ENCODE peak calls at places on chromosomes 13 and 19, in four cellular contexts. R, X, B and Q are unnamed samples.

GRCh38 chr19:33005440-33005839 is 33.4 kb downstream of the FAAP24 start:
- DNase-seq in R (no peak), B (no peak), X (no peak), Q (no peak)

GRCh38 chr13:95168191-95168590 is 133.1 kb downstream of the ABCC4 start:
- DNase-seq in B (no peak), R (no peak), X (no peak), Q (no peak)

GRCh38 chr19:22602631-22603272 is 31.4 kb upstream of the ZNF492 start:
- DNase-seq in X (no peak), R (no peak), B (no peak), Q (no peak)

GRCh38 chr13:110425444-110425780 is 118.3 kb downstream of the COL4A2 start:
- DNase-seq in X (peak), B (no peak), R (no peak), Q (peak)

GRCh38 chr19:34588249-34588648 is 88.7 kb downstream of the SCGB2B2 start:
- DNase-seq in X (no peak), R (no peak), B (no peak), Q (no peak)

GRCh38 chr13:25172303-25172630 is 179 bp upstream of the AMER2 start:
- DNase-seq in X (no peak), B (no peak), R (no peak), Q (no peak)

GRCh38 chr19:15463865-15464371 is 426 bp downstream of the RASAL3 start:
- DNase-seq in R (no peak), B (no peak), X (no peak), Q (no peak)

GRCh38 chr13:42394361-42395065 is 122.6 kb downstream of the AKAP11 start:
- DNase-seq in B (no peak), R (no peak), X (no peak), Q (no peak)

GRCh38 chr13:42876810-42877550 is 95.6 kb downstream of the FAM216B start:
- DNase-seq in B (no peak), R (no peak), X (peak), Q (no peak)

GRCh38 chr13:98823442-98823841 is 71.0 kb upstream of the SLC15A1 start:
- DNase-seq in R (no peak), X (no peak), B (no peak), Q (no peak)

GRCh38 chr19:43478323-43478722 is 12.9 kb upstream of the LYPD3 start:
- DNase-seq in R (no peak), X (no peak), B (no peak), Q (no peak)

GRCh38 chr13:31476753-31477152 is 262.6 kb upstream of the RXFP2 start:
- DNase-seq in X (no peak), R (no peak), B (peak), Q (peak)

DNA sequence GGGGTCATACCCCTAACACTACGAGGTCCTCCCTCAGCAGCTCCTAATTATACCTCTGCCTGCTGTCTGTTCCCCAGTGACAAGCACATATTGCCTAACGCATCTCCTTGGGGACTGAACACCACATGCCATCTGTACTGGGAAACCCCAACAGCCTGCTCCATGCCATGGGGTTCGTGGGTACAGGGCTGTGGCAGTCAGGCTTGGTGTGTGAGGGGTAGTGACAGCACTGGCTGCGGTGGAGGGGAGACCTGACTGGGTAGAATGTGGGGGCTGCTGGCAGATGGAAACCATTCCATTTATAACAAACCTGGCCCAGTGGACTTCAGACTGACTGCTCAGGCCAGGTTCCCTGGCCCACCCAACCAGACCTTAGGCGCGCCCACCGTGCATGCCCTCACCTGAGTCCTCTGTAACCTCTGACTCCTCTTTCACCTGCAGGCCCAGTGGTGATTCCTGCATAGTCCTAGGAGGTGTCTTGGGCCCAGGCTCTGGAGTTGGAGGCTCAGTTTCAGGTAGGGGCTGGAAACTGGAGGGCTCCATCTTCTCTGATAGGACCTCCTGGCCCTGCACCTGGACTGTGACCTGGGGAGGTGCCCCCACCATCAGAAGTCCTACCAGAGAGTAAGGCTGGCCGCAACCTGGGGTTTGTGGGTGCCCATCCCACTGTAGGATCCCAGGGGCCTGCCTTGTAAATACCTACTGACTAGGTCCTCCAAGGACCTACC is 3.0 kb downstream of the MZF1 start:
- DNase-seq in X (no peak), B (no peak), R (no peak), Q (no peak)
- TF ChIP-seq BHLHE40 in X (no peak), B (no peak), R (no peak), Q (no peak)

GRCh38 chr19:12065100-12065538 is 588 bp downstream of the ZNF844 start:
- DNase-seq in X (peak), B (no peak), R (no peak), Q (no peak)
- TF ChIP-seq BHLHE40 in X (no peak), B (no peak), R (no peak), Q (no peak)

DNA sequence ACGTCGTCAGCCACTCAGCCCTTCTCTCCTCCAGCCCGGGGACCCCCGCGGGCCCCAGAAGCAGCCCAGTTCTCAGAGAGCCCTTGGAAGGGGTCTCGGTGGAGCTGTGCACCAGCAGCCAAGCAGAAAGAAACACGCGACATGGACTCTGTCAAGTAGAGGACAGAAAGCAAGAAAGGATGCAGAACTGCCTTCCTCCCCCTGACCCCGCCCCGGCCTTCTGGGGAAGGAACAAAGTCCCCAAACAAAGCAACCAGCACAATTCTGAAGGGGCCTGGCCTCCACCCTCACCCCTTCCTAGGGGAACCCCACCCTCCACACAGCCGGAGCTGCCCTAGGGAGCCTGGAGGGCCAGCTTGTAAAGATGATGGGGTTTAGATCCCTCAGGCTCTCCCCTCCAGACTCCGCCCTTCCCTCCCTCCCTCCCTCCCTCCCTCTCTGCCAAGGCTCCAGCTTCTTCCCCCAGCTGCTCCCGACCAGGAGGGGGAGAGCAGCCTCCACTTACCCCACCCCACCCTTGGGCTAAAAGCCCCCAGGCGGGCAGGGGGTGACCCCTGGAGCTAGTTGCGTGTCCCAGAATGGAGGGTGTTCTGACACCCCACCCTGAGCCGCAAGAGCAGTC is 7.8 kb downstream of the LYL1 start:
- DNase-seq in R (no peak), X (no peak), B (no peak), Q (no peak)
- TF ChIP-seq BHLHE40 in R (no peak), X (no peak), B (no peak), Q (no peak)

DNA sequence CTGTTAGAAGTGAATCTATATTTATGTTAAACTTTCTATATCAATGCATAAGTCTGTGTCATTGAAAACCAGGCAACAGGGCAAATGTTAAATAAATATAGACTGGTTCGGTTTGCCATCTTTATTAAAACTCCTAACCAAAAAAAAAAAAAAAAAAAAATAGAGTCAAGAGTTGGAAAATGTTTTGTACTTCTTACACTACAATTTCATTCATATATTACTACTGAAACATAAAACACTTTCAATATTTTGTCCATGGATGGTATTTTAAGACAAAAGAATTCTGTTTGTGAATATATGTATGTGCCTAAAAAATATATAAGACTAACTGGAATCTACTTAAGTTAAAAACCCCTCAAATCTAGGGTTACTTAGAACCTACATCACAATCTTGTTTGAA is 5.2 kb downstream of the DACH1 start:
- DNase-seq in B (no peak), X (no peak), R (no peak), Q (no peak)
- TF ChIP-seq BHLHE40 in B (no peak), X (no peak), R (no peak), Q (no peak)

GRCh38 chr13:20441879-20442278 is 83.8 kb downstream of the CRYL1 start:
- DNase-seq in B (no peak), R (no peak), X (peak), Q (no peak)
- TF ChIP-seq BHLHE40 in B (no peak), R (no peak), X (no peak), Q (no peak)

DNA sequence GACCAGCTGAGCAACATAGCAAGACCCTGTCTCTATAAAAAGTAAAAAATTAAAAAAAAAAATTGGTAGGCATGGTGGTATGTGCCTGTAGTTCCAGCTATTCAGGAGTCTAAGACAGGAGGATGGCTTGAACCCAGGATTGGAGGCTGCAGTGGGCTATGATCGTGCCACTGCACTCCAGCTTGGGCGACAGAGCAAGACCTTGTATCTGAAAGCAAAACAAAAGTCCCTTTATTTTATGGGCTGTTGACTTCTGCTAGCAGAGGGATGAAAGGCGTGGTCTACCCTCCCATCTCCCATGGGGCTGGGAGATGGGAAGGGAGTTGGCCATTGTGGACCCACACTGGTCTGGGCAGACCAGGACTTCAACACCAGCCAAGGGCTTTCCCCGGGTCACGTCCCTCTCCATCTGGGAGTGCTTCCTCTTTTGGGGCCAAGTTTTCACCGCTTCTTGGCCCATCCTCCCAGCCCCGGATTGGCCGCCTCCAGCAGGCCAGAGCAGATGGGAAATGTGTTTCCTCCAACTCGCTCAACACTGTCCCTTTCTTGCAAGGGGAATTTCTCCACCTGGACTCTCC is 2.2 kb upstream of the TNFSF9 start:
- DNase-seq in B (no peak), X (no peak), R (peak), Q (no peak)
- TF ChIP-seq BHLHE40 in B (no peak), X (no peak), R (no peak), Q (no peak)

DNA sequence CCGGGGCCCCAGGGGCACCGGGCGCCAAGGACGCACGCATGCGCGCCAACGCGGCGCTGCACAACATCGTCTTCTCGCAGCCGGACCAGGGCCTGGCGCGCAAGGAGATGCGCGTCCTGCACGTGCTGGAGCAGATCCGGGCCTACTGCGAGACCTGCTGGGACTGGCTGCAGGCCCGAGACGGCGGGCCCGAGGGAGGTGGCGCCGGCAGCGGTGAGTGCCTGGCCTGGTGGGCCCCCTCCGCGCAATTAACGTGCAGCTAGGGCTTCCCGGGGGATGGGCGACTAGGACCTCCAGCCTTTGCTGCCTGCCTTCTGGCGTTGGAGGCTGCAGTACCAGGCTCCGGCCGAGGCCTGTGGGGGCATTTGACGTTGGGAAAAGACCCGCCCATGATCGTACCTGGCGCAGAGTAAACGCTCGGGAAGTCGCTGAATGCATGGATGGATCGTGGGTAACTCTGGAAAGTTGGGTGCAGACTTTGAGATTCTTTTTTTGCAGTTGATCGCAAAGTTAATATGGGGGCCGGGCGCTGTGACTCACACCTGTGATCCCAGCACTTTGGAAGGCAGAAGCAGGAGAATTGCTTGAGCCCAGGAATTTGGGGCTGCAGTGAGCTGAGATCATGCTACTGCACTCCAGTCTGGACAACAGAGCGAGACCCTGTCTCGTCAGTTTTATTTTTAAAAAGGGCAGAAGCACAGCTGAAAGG is 7.3 kb downstream of the APC2 start:
- DNase-seq in B (no peak), R (no peak), X (no peak), Q (no peak)
- TF ChIP-seq BHLHE40 in B (no peak), R (peak), X (peak), Q (no peak)

DNA sequence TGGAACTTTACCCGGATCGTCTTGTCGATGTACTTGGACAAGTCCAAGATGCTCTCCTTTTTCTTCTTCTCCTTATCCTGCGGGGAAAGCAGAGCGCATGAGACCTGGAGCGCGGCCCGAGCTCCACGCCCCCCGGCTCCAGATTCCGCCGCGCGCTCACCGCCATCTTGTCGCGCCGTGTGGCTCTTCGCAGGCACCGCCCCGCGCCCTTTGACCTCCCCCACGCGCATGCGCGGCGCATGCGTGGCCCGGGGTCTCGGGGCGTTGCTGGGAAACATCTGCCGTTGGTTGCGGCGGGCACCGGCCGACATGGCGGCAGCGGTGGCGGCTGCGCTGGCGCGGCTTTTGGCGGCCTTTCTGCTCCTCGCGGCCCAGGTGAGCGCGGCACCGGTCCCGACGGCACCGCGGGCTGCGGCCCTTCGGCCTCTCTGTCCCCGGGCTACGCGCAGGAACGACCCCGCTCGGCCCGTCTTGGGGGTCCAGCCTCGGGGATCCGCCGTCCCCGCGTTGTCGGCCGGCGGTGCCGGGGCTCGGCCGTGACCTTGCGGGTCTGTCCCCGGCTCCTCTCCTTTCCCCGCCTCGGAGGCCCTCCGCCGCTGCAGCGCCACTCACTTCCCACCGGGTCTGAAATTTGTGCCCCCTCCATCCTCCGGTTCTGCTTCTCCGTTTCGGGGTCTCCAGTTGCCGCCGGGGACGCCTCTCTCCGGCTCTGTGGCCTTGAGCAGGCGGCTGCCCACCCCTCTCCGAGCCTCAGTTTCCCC is at the start of the genes LSM7 and SPPL2B:
- DNase-seq in R (peak), X (peak), B (peak), Q (peak)
- TF ChIP-seq BHLHE40 in R (no peak), X (no peak), B (no peak), Q (no peak)